ENCODE peak calls at places on chromosomes 11 and 22, in seven cellular contexts. C is IMR-90, V is trophoblast cell, D is H9, N is neuronal stem cell, H is mesenchymal stem cell, Q is H1. T is an unnamed sample. For H3K27me3, the result is how much of the 10 kb centered on the place peaks cover.

GRCh38 chr11:73759520-73760065 is 1.3 kb downstream of the RAB6A start:
- DNase-seq in C (peak), V (no peak), D (no peak), N (no peak), H (peak), Q (no peak), T (peak)

GRCh38 chr11:134864233-134864967 is 452.4 kb upstream of the B3GAT1 start:
- DNase-seq in C (no peak), V (no peak), D (no peak), N (no peak), H (no peak), Q (no peak), T (no peak)

GRCh38 chr11:17169876-17170275 is 37.9 kb downstream of the PIK3C2A start:
- DNase-seq in C (no peak), V (no peak), D (no peak), N (no peak), H (no peak), Q (no peak), T (no peak)

GRCh38 chr11:44333271-44334218 is 23.6 kb upstream of the ALX4 start:
- DNase-seq in C (peak), V (peak), D (no peak), N (no peak), H (no peak), Q (no peak), T (no peak)

GRCh38 chr11:112481431-112481830 is 220.8 kb upstream of the PLET1 start:
- DNase-seq in C (no peak), V (no peak), D (no peak), N (no peak), H (no peak), Q (no peak), T (no peak)

GRCh38 chr22:31625661-31626426 is 36.2 kb downstream of the PISD start:
- DNase-seq in C (peak), V (no peak), D (peak), N (peak), H (no peak), Q (peak), T (peak)

GRCh38 chr11:36056160-36056751 is 112.4 kb downstream of the LDLRAD3 start:
- DNase-seq in C (peak), V (peak), D (peak), N (no peak), H (no peak), Q (peak), T (peak)

GRCh38 chr11:2533642-2534115 is 88.9 kb downstream of the KCNQ1 start:
- DNase-seq in C (peak), V (peak), D (peak), N (peak), H (peak), Q (peak), T (peak)

GRCh38 chr11:129694538-129694937 is 121.1 kb upstream of the TMEM45B start:
- DNase-seq in C (no peak), V (no peak), D (no peak), N (no peak), H (no peak), Q (no peak), T (peak)

GRCh38 chr11:12163181-12163841 is 52.9 kb downstream of the MICAL2 start:
- DNase-seq in C (peak), V (peak), D (no peak), N (no peak), H (peak), Q (no peak), T (peak)

GRCh38 chr11:117199061-117199915 is at the start of gene TAGLN:
- DNase-seq in C (peak), V (no peak), D (peak), N (peak), H (peak), Q (peak), T (peak)

GRCh38 chr11:34987617-34988016 is 71.2 kb downstream of the PDHX start:
- DNase-seq in C (peak), V (no peak), D (no peak), N (no peak), H (peak), Q (no peak), T (no peak)
- H4K8ac ChIP-seq in C (no peak), V (no peak), D (no peak), N (no peak), H (no peak), Q (no peak), T (no peak)

GRCh38 chr22:39510529-39511149 is 8.5 kb downstream of the MIEF1 start:
- DNase-seq in C (no peak), V (no peak), D (no peak), N (no peak), H (no peak), Q (no peak), T (no peak)
- H3K27me3 ChIP-seq in C (under half), V (under half), D (under half), N (under half), H (under half), Q (half or more), T (under half)

GRCh38 chr22:25492950-25493790 is 71.3 kb upstream of the GRK3 start:
- DNase-seq in C (no peak), V (no peak), D (no peak), N (no peak), H (no peak), Q (no peak), T (no peak)
- H3K4me2 ChIP-seq in C (no peak), V (no peak), D (no peak), N (no peak), H (no peak), Q (no peak), T (no peak)

DNA sequence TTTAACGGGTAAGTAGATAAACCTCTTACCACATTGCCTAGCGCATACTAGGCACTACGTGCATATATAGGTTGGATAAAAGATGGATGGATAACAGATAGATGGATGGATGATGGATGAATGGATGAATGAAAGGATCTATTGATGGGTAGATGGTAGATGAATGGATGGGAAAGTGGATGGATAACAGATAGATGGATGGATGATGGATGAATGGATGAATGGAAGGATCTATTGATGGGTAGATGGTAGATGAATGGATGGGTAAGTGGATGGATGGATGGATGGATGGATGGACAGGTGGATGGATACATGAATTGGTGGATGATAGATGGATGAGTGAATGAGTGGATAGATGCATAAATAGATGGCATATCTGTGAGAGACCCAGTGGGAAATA is 555.0 kb downstream of the MN1 start:
- DNase-seq in C (no peak), V (no peak), D (no peak), N (no peak), H (no peak), Q (no peak), T (no peak)
- H4K8ac ChIP-seq in C (no peak), V (no peak), D (no peak), N (no peak), H (no peak), Q (no peak), T (no peak)

DNA sequence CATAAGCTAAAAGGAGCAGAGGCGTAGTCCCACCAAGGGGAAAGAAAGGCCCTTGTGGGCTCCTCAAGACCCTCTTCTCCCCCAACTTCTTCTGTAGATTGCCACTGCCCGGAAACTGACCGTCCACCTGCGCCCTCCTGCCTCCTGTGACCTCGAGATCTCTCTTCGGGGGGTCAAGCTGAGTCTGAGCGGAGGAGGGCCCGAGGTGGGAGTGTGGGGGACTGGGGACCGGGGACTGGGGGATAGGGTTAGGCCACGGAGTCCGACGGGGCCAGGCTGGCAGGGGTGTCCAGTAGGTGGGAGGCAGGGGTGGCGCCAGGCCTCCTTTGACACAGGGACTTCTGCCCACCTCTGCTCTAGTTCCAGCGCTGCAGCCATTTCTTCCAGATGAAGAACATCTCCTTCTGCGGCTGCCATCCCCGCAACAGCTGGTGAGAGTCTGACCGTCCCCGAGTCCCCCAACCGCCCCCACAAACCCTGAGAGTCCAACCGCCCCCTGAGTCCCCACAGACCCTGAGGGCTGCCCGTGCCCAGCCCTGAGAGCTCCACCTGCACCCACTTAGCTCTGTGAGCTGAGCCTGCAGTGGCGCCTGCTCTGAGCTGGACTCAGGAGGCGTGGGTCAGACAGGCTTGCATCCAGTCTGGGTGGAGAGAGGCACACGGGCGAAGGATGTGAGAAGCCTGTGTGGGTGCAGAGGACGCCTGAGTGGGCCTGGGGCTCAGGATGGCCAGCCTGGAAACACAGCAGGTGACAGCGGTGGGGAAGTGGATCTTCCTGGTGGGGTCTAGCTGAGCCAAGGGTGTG is 6.2 kb downstream of the MAPK8IP2 start:
- DNase-seq in C (no peak), V (no peak), D (no peak), N (no peak), H (no peak), Q (no peak), T (no peak)
- H3K27me3 ChIP-seq in C (half or more), V (under half), D (under half), N (under half), H (half or more), Q (under half), T (under half)

DNA sequence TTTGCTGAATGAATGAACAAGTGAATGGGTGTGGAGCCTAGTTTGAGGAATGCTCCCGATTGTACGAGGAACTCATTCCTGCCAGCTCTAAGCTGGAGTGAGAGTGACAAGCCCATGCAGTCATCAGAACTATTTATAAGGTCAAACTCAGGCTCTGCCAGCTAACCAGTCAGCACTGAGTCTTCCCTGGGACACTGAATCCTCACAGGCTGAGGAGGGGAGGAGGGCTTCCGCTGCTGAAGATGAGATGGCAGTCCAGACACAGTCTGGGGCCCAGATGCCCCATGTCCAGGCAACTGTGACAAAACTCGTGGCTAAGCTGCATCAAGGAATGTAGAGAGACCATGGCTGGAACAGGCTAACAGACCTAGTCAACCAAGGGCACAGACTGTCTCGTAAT is 4.0 kb downstream of the LRP4 start:
- DNase-seq in C (peak), V (no peak), D (no peak), N (no peak), H (peak), Q (no peak), T (peak)
- H3K4me2 ChIP-seq in C (no peak), V (no peak), D (peak), N (no peak), H (no peak), Q (no peak), T (no peak)

DNA sequence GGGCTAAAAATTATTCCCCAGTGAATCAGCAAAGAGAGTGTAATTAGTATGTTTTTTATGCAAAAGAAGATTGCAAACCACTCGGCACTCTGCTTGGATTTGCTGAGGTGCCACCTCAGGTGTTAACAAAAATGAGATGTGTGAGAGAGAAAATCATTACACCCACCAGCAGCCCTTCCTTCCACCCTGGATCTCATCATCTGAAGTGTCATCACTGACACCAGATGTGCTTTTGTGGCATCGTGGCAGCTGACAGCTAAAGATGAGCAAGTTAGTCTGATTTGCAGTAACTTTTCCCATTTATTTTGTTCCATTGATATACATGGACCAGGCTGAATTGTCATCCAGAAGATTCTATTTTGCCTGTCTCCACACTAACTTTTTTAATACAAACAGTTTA is 44.6 kb upstream of the PAK1 start:
- DNase-seq in C (no peak), V (no peak), D (no peak), N (no peak), H (no peak), Q (no peak), T (no peak)
- H4K8ac ChIP-seq in C (no peak), V (no peak), D (no peak), N (no peak), H (no peak), Q (no peak), T (no peak)

GRCh38 chr11:61709572-61709971 is 29.4 kb downstream of the DAGLA start:
- DNase-seq in C (no peak), V (no peak), D (no peak), N (no peak), H (no peak), Q (no peak), T (no peak)

GRCh38 chr11:61711037-61711436 is 30.8 kb downstream of the DAGLA start:
- DNase-seq in C (no peak), V (no peak), D (no peak), N (no peak), H (no peak), Q (no peak), T (no peak)

GRCh38 chr11:61711493-61711892 is 31.3 kb downstream of the DAGLA start:
- DNase-seq in C (no peak), V (no peak), D (no peak), N (no peak), H (no peak), Q (no peak), T (no peak)

GRCh38 chr11:61707574-61707973 is 27.4 kb downstream of the DAGLA start:
- DNase-seq in C (no peak), V (no peak), D (no peak), N (no peak), H (no peak), Q (no peak), T (no peak)

DNA sequence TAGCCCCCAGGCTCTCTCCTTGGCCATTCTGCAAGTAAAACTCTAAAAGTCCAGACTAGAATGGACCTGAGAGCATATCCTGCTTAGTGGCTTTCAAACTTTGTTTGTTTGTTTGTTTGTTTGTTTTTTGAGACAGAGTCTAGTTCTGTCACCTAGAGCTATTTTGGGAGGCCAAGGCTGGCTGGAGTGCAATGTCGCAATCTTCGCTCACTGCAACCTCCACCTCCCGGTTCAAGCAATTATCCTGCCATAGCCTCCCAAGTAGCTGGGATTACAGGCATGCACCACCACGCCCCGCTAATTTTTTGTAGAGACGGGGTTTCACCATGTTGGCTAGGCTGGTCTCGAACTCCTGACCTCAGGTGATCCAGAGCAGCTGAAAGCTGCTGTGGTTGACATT is 28.9 kb downstream of the DAGLA start:
- DNase-seq in C (no peak), V (no peak), D (no peak), N (no peak), H (no peak), Q (no peak), T (no peak)
- H3K27me3 ChIP-seq in C (under half), V (under half), D (under half), N (under half), H (under half), Q (under half), T (under half)

T was measured in mesendoderm.